ENCODE peak calls at places on chromosomes 3 and 15, in five cellular contexts. G is fibroblast of lung, I is brain microvascular endothelial cell, L is kidney epithelial cell, E is spleen. Z is an unnamed sample.

GRCh38 chr3:11530153-11530721 is 113.5 kb downstream of the VGLL4 start:
- DNase-seq in I (peak), E (no peak), L (peak), G (peak), Z (peak)

GRCh38 chr3:142077859-142078500 is 71.4 kb downstream of the TFDP2 start:
- DNase-seq in G (no peak), E (no peak), I (no peak), L (no peak), Z (no peak)

GRCh38 chr15:78561490-78561889 is 3.8 kb upstream of the CHRNA5 start:
- DNase-seq in G (no peak), I (no peak), L (no peak), E (no peak), Z (no peak)

GRCh38 chr3:17322106-17322793 is 420.2 kb downstream of the TBC1D5 start:
- DNase-seq in L (no peak), E (no peak), G (no peak), I (no peak), Z (no peak)

GRCh38 chr3:170907519-170908234 is 760 bp downstream of the EIF5A2 start:
- DNase-seq in G (peak), E (peak), I (peak), L (no peak), Z (no peak)

GRCh38 chr15:70535955-70536338 is 227.4 kb downstream of the UACA start:
- DNase-seq in G (no peak), E (no peak), L (no peak), I (no peak), Z (no peak)

GRCh38 chr15:58573270-58573669 is 141.5 kb downstream of the LIPC start:
- DNase-seq in G (no peak), E (no peak), L (no peak), I (no peak), Z (no peak)

GRCh38 chr15:95325763-95326688 is 1004.5 kb upstream of the NR2F2 start:
- DNase-seq in I (peak), E (no peak), L (no peak), G (peak), Z (no peak)

GRCh38 chr3:35322070-35322469 is 317.3 kb upstream of the ARPP21 start:
- DNase-seq in L (peak), G (no peak), I (peak), E (no peak), Z (no peak)

GRCh38 chr3:9793161-9793781 is 389 bp downstream of the ARPC4 start:
- DNase-seq in G (peak), L (no peak), E (no peak), I (peak), Z (no peak)

GRCh38 chr3:169990431-169990830 is 23.8 kb downstream of the SEC62 start:
- DNase-seq in I (no peak), E (no peak), G (no peak), L (no peak), Z (no peak)

GRCh38 chr3:82274897-82275296 is 513.5 kb upstream of the GBE1 start:
- DNase-seq in G (no peak), E (no peak), L (peak), I (no peak), Z (no peak)

GRCh38 chr3:145798691-145799550 is 362.1 kb downstream of the PLOD2 start:
- DNase-seq in G (peak), L (no peak), I (no peak), E (no peak), Z (no peak)

GRCh38 chr15:48463366-48463880 is 132.2 kb downstream of the DUT start:
- DNase-seq in L (no peak), I (no peak), G (no peak), E (no peak), Z (no peak)

GRCh38 chr3:194570184-194570583 is 63.0 kb downstream of the TMEM44 start:
- DNase-seq in I (no peak), E (no peak), G (no peak), L (no peak), Z (no peak)

GRCh38 chr3:194561306-194561974 is 71.8 kb downstream of the TMEM44 start:
- DNase-seq in L (no peak), G (peak), I (no peak), E (no peak), Z (no peak)

GRCh38 chr3:194562986-194563385 is 70.2 kb downstream of the TMEM44 start:
- DNase-seq in G (no peak), L (no peak), I (no peak), E (no peak), Z (no peak)

GRCh38 chr3:194569252-194569651 is 64.0 kb downstream of the TMEM44 start:
- DNase-seq in I (no peak), E (no peak), G (no peak), L (no peak), Z (no peak)

DNA sequence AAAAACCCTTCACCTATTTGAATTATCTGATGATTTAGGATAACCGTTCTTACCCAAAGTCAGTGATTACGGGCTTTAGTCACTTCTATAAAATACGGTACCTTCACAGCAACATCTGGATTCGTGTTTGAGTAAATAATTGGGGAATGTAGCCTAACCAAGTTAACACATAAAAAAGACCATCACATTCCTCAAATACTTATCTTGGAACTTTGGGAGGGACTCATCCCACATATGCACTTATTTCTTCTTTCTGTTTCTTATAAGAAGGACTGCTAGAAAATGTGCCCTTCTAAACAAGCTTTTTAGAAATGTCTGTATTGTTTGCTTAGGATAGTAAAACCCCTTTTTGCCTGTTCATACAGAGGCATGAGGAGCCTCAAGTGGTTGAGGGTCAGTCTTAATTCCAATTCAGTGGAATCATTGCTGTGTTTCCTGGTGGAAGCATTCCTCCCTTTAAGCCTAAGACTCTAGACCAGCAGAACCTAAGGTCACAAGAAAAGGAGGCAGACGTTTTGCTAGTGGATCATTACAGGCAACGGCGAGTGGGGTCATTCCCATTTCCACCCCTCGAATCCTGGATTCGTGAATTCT is 67.5 kb downstream of the TMEM44 start:
- DNase-seq in L (no peak), E (no peak), I (no peak), G (peak), Z (no peak)
- H3K4me3 ChIP-seq in L (no peak), E (no peak), I (no peak), G (no peak), Z (no peak)

GRCh38 chr15:79863886-79864285 is 32.9 kb downstream of the MTHFS start:
- DNase-seq in G (no peak), E (no peak), L (no peak), I (no peak), Z (no peak)

GRCh38 chr15:79853492-79854328 is 43.1 kb downstream of the MTHFS start:
- DNase-seq in G (peak), L (peak), E (peak), I (peak), Z (peak)

DNA sequence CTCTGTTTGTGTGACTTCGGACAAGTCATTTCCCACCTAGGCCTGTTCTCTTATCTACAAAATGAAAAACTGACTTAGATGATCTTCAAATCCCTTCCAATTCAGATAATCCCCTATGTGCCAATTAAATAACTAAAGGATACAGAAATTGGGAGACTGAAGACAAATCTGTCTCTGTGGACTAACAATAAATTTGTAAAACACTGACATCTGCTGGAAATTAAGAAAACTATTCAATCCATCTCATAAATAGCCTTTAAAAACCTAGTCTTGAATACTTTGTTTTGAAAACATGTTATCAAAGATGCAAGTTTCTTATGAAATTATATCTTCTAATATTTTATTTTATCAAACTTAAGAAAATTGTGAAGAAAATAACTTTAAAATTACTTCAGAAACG is 38.3 kb downstream of the MTHFS start:
- DNase-seq in E (no peak), I (no peak), G (no peak), L (no peak), Z (no peak)
- TF ChIP-seq CTCF in E (no peak), I (no peak), G (peak), L (no peak), Z (no peak)

DNA sequence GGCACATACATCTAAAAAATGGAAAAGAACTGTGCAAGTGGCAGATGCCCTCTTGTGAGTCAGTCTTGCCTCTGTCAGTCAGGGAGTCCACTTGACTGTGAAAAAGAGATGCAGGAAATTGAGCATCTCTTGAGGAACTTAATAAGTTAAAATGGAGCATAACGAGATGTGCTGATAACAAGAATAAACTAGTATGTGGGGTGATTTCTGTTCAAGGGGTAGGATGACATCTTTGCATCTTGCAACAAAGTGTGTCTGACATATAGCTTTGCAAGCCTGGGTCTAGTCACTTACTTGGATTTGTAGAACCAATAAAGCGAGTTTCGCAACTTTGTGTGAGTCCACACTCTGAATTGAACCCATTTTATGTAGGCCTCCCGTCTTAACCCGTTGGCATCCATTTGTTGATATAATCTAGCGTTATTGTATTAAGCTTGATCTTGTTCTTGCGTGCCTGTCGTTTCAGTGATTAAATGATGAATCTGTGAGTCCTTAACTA is 2.2 kb downstream of the USP3 start:
- DNase-seq in L (no peak), G (peak), I (no peak), E (no peak), Z (no peak)
- H3K4me3 ChIP-seq in L (no peak), G (no peak), I (peak), E (peak), Z (no peak)

GRCh38 chr3:157447026-157447694 is 10.5 kb downstream of the PTX3 start:
- DNase-seq in G (peak), I (peak), L (no peak), E (no peak), Z (no peak)
- TF ChIP-seq CTCF in G (peak), I (peak), L (peak), E (peak), Z (peak)